ENCODE peak calls at places on chromosome 12, in five cellular contexts. P is EL; H is activated CD4-positive, alpha-beta memory T cell treated with anti-CD3 and anti-CD28 coated beads, Interleukin-2, amount 10 ng/mL, durations not matched to agents 7 days and 5 days; K is hippocampal formation; J is breast epithelium. E is an unnamed sample.

GRCh38 chr12:105672576-105672975 is 342.1 kb downstream of the C12orf75 start:
- DNase-seq in H (no peak), K (no peak), P (no peak), J (no peak), E (no peak)

GRCh38 chr12:109719123-109720022 is 5.7 kb downstream of the FAM222A start:
- DNase-seq in H (no peak), J (no peak), K (no peak), P (peak), E (no peak)

GRCh38 chr12:131542351-131542750 is 168.5 kb upstream of the SFSWAP start:
- DNase-seq in P (no peak), K (no peak), H (no peak), J (no peak), E (no peak)

GRCh38 chr12:130009961-130010360 is 106.1 kb upstream of the TMEM132D start:
- DNase-seq in P (no peak), H (no peak), K (no peak), J (no peak), E (no peak)

GRCh38 chr12:112971248-112971647 is 7.1 kb upstream of the OAS2 start:
- DNase-seq in H (no peak), P (peak), K (no peak), J (no peak), E (no peak)

GRCh38 chr12:88934163-88934747 is 354.0 kb upstream of the KITLG start:
- DNase-seq in P (peak), K (no peak), J (no peak), H (no peak), E (no peak)

GRCh38 chr12:10722905-10723866 is at the start of gene YBX3:
- DNase-seq in H (peak), P (peak), K (peak), J (peak), E (no peak)

GRCh38 chr12:126353604-126354003 is 1288.4 kb downstream of the AACS start:
- DNase-seq in H (no peak), P (no peak), J (no peak), K (no peak), E (no peak)

GRCh38 chr12:113742801-113743200 is 223.3 kb downstream of the RBM19 start:
- DNase-seq in J (no peak), P (no peak), H (no peak), K (no peak), E (no peak)

GRCh38 chr12:1197264-1198018 is 206.4 kb downstream of the ERC1 start:
- DNase-seq in J (no peak), P (peak), H (no peak), K (no peak), E (no peak)

GRCh38 chr12:91577586-91578539 is 395.2 kb upstream of the DCN start:
- DNase-seq in H (no peak), P (peak), J (no peak), K (peak), E (no peak)

GRCh38 chr12:104575442-104575841 is 118.7 kb downstream of the CHST11 start:
- DNase-seq in P (no peak), J (no peak), K (no peak), H (no peak), E (no peak)

GRCh38 chr12:45986646-45987338 is 3.6 kb downstream of the SCAF11 start:
- DNase-seq in P (peak), K (no peak), H (no peak), J (no peak), E (peak)

GRCh38 chr12:95591731-95592130 is 40.5 kb upstream of the USP44 start:
- DNase-seq in H (no peak), K (no peak), P (peak), J (no peak), E (no peak)

GRCh38 chr12:108386704-108387360 is 47.7 kb upstream of the CMKLR1 start:
- DNase-seq in K (no peak), H (no peak), J (no peak), P (no peak), E (no peak)

GRCh38 chr12:94954029-94954685 is 49.3 kb downstream of the NDUFA12 start:
- DNase-seq in H (no peak), P (peak), J (no peak), K (no peak), E (no peak)

GRCh38 chr12:32266756-32267155 is 132.6 kb upstream of the FGD4 start:
- DNase-seq in K (no peak), H (no peak), J (no peak), P (no peak), E (no peak)

GRCh38 chr12:45214739-45215418 is 1.0 kb upstream of the ANO6 start:
- DNase-seq in J (no peak), P (peak), H (no peak), K (no peak), E (no peak)

GRCh38 chr12:77837876-77838291 is 7.2 kb downstream of the NAV3 start:
- DNase-seq in K (peak), P (no peak), J (no peak), H (no peak), E (no peak)

GRCh38 chr12:109432431-109432830 is 44.7 kb downstream of the KCTD10 start:
- DNase-seq in J (no peak), H (no peak), P (no peak), K (no peak), E (no peak)

GRCh38 chr12:78455991-78456390 is 408.6 kb upstream of the SYT1 start:
- DNase-seq in H (no peak), J (no peak), P (no peak), K (no peak), E (no peak)

GRCh38 chr12:63353559-63353958 is 202.6 kb upstream of the AVPR1A start:
- DNase-seq in P (peak), K (no peak), H (no peak), J (no peak), E (no peak)

GRCh38 chr12:56157201-56158028 is 744 bp upstream of the MYL6 start:
- DNase-seq in J (peak), P (peak), H (peak), K (peak), E (peak)

GRCh38 chr12:43742106-43742505 is 16.5 kb downstream of the PUS7L start:
- DNase-seq in P (peak), H (no peak), J (no peak), K (no peak), E (no peak)

GRCh38 chr12:26091837-26092236 is 33.0 kb downstream of the BHLHE41 start:
- DNase-seq in H (no peak), K (no peak), P (no peak), J (no peak), E (no peak)

GRCh38 chr12:85448548-85449139 is 168.6 kb downstream of the ALX1 start:
- DNase-seq in P (no peak), H (no peak), K (peak), J (no peak), E (no peak)

GRCh38 chr12:39807043-39807442 is 187.4 kb upstream of the ABCD2 start:
- DNase-seq in H (no peak), P (peak), J (no peak), K (no peak), E (no peak)

GRCh38 chr12:45122776-45123380 is 72.0 kb upstream of the DBX2 start:
- DNase-seq in P (peak), H (no peak), J (no peak), K (peak), E (no peak)

GRCh38 chr12:56053407-56053893 is 11.7 kb downstream of the RPS26 start:
- DNase-seq in P (no peak), J (no peak), H (no peak), K (no peak), E (no peak)

GRCh38 chr12:68886636-68887572 is 46.1 kb downstream of the CPM start:
- DNase-seq in J (no peak), H (no peak), P (no peak), K (no peak), E (no peak)

GRCh38 chr12:84502907-84503787 is 409.5 kb downstream of the SLC6A15 start:
- DNase-seq in J (no peak), P (peak), H (no peak), K (peak), E (no peak)

GRCh38 chr12:115984607-115985006 is 292.9 kb downstream of the MED13L start:
- DNase-seq in K (no peak), J (no peak), H (no peak), P (no peak), E (no peak)

GRCh38 chr12:131104464-131105350 is 151.0 kb downstream of the ADGRD1 start:
- DNase-seq in P (peak), H (peak), K (peak), J (peak), E (no peak)

GRCh38 chr12:122499991-122500684 is 594 bp downstream of the ZCCHC8 start:
- DNase-seq in J (peak), H (peak), K (no peak), P (peak), E (peak)

GRCh38 chr12:124994435-124994975 is 1.1 kb downstream of the BRI3BP start:
- DNase-seq in J (no peak), P (no peak), K (no peak), H (peak), E (peak)

GRCh38 chr12:47082963-47083621 is 3.3 kb upstream of the AMIGO2 start:
- DNase-seq in J (no peak), H (no peak), K (no peak), P (peak), E (no peak)

GRCh38 chr12:61538951-61539350 is 721.3 kb upstream of the USP15 start:
- DNase-seq in P (no peak), J (no peak), K (no peak), H (no peak), E (no peak)

GRCh38 chr12:12376636-12377448 is 20.0 kb downstream of the BORCS5 start:
- DNase-seq in H (no peak), K (peak), P (peak), J (no peak), E (peak)

GRCh38 chr12:6165418-6165817 is 34.8 kb upstream of the CD9 start:
- DNase-seq in H (no peak), J (no peak), P (peak), K (no peak), E (no peak)

GRCh38 chr12:123828871-123829547 is 66.9 kb downstream of the DNAH10 start:
- DNase-seq in J (no peak), K (no peak), H (no peak), P (peak), E (no peak)